ENCODE peak calls at places on chromosome 21, in nine cellular contexts. K, N, J, I, L, F, C, P and E are unnamed samples.
A peak's percentile ranks its signal among the peaks of the same experiment; 100 is the strongest.

GRCh38 chr21:15686506-15686905 is 43.3 kb upstream of the USP25 start:
- DNase-seq in K (no peak), N (no peak), J (no peak), I (no peak), L (no peak), F (no peak), C (no peak), P (no peak), E (no peak)

GRCh38 chr21:24941316-24942185 is 665.7 kb downstream of the MRPL39 start:
- DNase-seq in K (no peak), N (no peak), J (no peak), I (no peak), L (no peak), F (no peak), C (no peak), P (no peak), E (no peak)

GRCh38 chr21:37028579-37028978 is 22.1 kb downstream of the RIPPLY3 start:
- DNase-seq in K (no peak), N (no peak), J (no peak), I (no peak), L (no peak), F (no peak), C (no peak), P (no peak), E (no peak)

GRCh38 chr21:36756527-36756926 is 57.6 kb downstream of the SIM2 start:
- DNase-seq in K (no peak), N (no peak), J (no peak), I (peak; percentile 14), L (no peak), F (no peak), C (no peak), P (peak; percentile 18), E (no peak)

GRCh38 chr21:37829447-37829846 is 86.8 kb downstream of the KCNJ6 start:
- DNase-seq in K (no peak), N (peak; percentile 27), J (peak; percentile 55), I (no peak), L (peak; percentile 74), F (no peak), C (no peak), P (peak; percentile 21), E (no peak)

GRCh38 chr21:38740131-38740530 is 65.6 kb upstream of the ETS2 start:
- DNase-seq in K (no peak), N (no peak), J (no peak), I (no peak), L (no peak), F (no peak), C (no peak), P (no peak), E (no peak)

GRCh38 chr21:36783612-36784383 is 84.9 kb downstream of the SIM2 start:
- DNase-seq in K (no peak), N (no peak), J (peak; percentile 77), I (no peak), L (no peak), F (no peak), C (no peak), P (peak; percentile 71), E (no peak)

GRCh38 chr21:43322311-43322710 is 104.6 kb downstream of the SIK1 start:
- DNase-seq in K (no peak), N (no peak), J (no peak), I (no peak), L (no peak), F (no peak), C (no peak), P (no peak), E (no peak)

GRCh38 chr21:34885636-34886553 is 163.2 kb downstream of the RUNX1 start:
- DNase-seq in K (no peak), N (no peak), J (no peak), I (no peak), L (peak; percentile 33), F (no peak), C (no peak), P (no peak), E (no peak)

GRCh38 chr21:34882719-34883131 is 166.4 kb downstream of the RUNX1 start:
- DNase-seq in K (no peak), N (no peak), J (no peak), I (no peak), L (no peak), F (no peak), C (no peak), P (no peak), E (no peak)

GRCh38 chr21:34883501-34884271 is 165.4 kb downstream of the RUNX1 start:
- DNase-seq in K (no peak), N (no peak), J (no peak), I (no peak), L (no peak), F (no peak), C (no peak), P (no peak), E (no peak)

GRCh38 chr21:34885125-34885524 is 164.0 kb downstream of the RUNX1 start:
- DNase-seq in K (no peak), N (no peak), J (no peak), I (no peak), L (no peak), F (no peak), C (no peak), P (no peak), E (no peak)

DNA sequence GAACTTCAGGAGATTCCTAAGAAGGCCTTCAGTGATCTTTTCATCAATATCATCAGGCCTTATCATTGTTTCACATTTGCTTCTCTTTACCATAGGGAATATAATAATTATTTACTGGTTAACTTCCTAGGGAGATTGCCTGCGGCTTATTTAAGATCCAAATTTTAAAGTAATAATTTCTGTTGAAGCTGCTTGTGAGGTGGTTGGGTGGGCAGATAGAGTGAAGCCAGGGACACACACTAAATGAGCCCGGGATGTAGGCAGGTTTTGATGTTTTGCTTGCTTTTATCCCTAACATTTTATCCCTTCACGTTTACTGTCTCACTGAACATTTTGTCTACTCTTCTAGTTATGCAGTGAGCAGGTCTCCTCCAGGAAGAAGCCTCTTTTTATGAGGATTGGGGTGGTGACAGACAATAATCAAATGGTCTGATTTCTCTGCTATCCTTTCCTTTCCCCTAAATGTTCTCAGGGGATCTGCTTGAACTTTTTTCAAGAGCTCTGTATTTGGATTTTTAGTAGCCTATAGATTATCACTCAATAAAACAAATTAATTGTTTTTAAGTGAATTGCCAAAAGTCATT is 164.7 kb downstream of the RUNX1 start:
- DNase-seq in K (no peak), N (no peak), J (no peak), I (no peak), L (no peak), F (no peak), C (no peak), P (peak; percentile 25), E (no peak)
- H3K4me3 ChIP-seq in K (no peak overlapping the region), N (peak overlapping the region; percentile 85), J (peak overlapping the region; percentile 94), I (peak overlapping the region; percentile 64), L (no peak overlapping the region), F (peak overlapping the region; percentile 87), C (peak overlapping the region; percentile 74), P (peak overlapping the region; percentile 93), E (no peak overlapping the region)

GRCh38 chr21:32426592-32427051 is 14.1 kb downstream of the EVA1C start:
- DNase-seq in K (no peak), N (peak; percentile 42), J (peak; percentile 55), I (no peak), L (no peak), F (no peak), C (no peak), P (no peak), E (no peak)

GRCh38 chr21:32426066-32426465 is 13.6 kb downstream of the EVA1C start:
- DNase-seq in K (no peak), N (no peak), J (peak; percentile 73), I (no peak), L (no peak), F (no peak), C (no peak), P (no peak), E (no peak)

GRCh38 chr21:32423846-32424535 is 11.5 kb downstream of the EVA1C start:
- DNase-seq in K (no peak), N (no peak), J (no peak), I (no peak), L (no peak), F (no peak), C (no peak), P (no peak), E (no peak)

GRCh38 chr21:32424674-32425073 is 12.2 kb downstream of the EVA1C start:
- DNase-seq in K (no peak), N (no peak), J (no peak), I (no peak), L (no peak), F (no peak), C (no peak), P (peak; percentile 83), E (no peak)

DNA sequence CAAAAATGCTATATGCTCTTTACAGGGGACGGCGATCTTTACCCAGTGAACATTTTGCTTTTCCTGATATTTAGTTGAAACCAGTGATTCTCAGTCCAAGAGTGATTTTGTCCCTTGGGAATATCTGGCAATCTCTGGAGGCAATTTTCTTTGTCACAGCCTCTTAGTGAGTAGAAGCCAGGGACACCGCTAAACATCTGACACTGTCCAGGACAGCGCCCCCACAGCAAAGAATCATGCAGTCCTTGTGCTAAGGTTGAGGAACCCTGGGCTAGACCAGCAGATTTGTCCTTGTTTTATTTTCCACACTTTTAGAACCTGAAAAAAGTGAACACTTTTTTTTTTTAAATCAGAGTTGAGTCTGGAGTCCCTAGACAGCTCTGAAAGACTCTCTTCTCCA is 13.1 kb downstream of the EVA1C start:
- DNase-seq in K (no peak), N (no peak), J (no peak), I (no peak), L (no peak), F (no peak), C (no peak), P (no peak), E (no peak)
- TF ChIP-seq CTCF in K (no peak), N (no peak), J (peak; percentile 38), I (no peak), L (no peak), F (no peak), C (no peak), P (no peak), E (no peak)

GRCh38 chr21:26171310-26172100 is 935 bp upstream of the APP start:
- DNase-seq in K (no peak), N (no peak), J (no peak), I (no peak), L (no peak), F (no peak), C (no peak), P (no peak), E (no peak)
- H3K4me3 ChIP-seq in K (peak overlapping the region; percentile 81), N (no peak overlapping the region), J (peak overlapping the region; percentile 94), I (peak overlapping the region; percentile 96), L (peak overlapping the region; percentile 72), F (peak overlapping the region; percentile 77), C (peak overlapping the region; percentile 84), P (peak overlapping the region; percentile 41), E (no peak overlapping the region)

GRCh38 chr21:17461014-17461413 is 51.8 kb upstream of the CXADR start:
- DNase-seq in K (no peak), N (peak; percentile 46), J (peak; percentile 70), I (peak; percentile 60), L (peak; percentile 41), F (no peak), C (no peak), P (peak; percentile 93), E (no peak)

GRCh38 chr21:17461582-17461981 is 51.3 kb upstream of the CXADR start:
- DNase-seq in K (no peak), N (no peak), J (peak; percentile 57), I (no peak), L (no peak), F (no peak), C (no peak), P (peak; percentile 81), E (no peak)

GRCh38 chr21:17463441-17463840 is 49.4 kb upstream of the CXADR start:
- DNase-seq in K (no peak), N (peak; percentile 67), J (peak; percentile 71), I (peak; percentile 74), L (no peak), F (no peak), C (no peak), P (peak; percentile 98), E (no peak)

GRCh38 chr21:17460094-17460493 is 52.7 kb upstream of the CXADR start:
- DNase-seq in K (no peak), N (no peak), J (no peak), I (peak; percentile 24), L (no peak), F (no peak), C (no peak), P (no peak), E (no peak)

GRCh38 chr21:17462276-17462981 is 50.4 kb upstream of the CXADR start:
- DNase-seq in K (no peak), N (no peak), J (no peak), I (no peak), L (peak; percentile 64), F (no peak), C (no peak), P (peak; percentile 56), E (no peak)
- TF ChIP-seq CTCF in K (no peak), N (no peak), J (no peak), I (no peak), L (no peak), F (no peak), C (no peak), P (no peak), E (no peak)